ENCODE peak calls at places on chromosomes 5 and 9, in nine cellular contexts. T is HCT116, U is neuronal stem cell, C is endothelial cell of umbilical vein, R is fibroblast of lung, Q is PC-3, D is astrocyte, F is HepG2, S is neural progenitor cell. H is an unnamed sample. For H3K36me3, the result is how much of the 10 kb centered on the place peaks cover.

GRCh38 chr9:74496819-74497749 is at the start of gene RORB:
- DNase-seq in T (no peak), F (no peak), Q (no peak), C (peak), S (peak), U (peak), D (peak), R (peak), H (peak)

GRCh38 chr9:126758916-126759576 is 45.8 kb upstream of the ZBTB43 start:
- DNase-seq in U (no peak), T (no peak), C (no peak), Q (no peak), D (no peak), F (no peak), R (no peak), S (no peak), H (no peak)

GRCh38 chr5:91875133-91875779 is 492.1 kb upstream of the ARRDC3 start:
- DNase-seq in D (no peak), Q (peak), R (no peak), F (no peak), U (no peak), S (peak), T (no peak), C (no peak), H (no peak)

GRCh38 chr5:10675177-10675700 is 85.8 kb downstream of the DAP start:
- DNase-seq in Q (no peak), S (no peak), R (no peak), C (no peak), D (no peak), F (no peak), T (no peak), U (no peak), H (no peak)

GRCh38 chr9:6911901-6912650 is 154.3 kb downstream of the KDM4C start:
- DNase-seq in D (no peak), C (no peak), U (no peak), F (no peak), T (no peak), Q (no peak), S (no peak), R (peak), H (no peak)

GRCh38 chr5:78095119-78095518 is 199.4 kb downstream of the AP3B1 start:
- DNase-seq in T (no peak), U (no peak), Q (no peak), S (no peak), C (no peak), R (no peak), D (no peak), F (no peak), H (no peak)

GRCh38 chr5:142343531-142343930 is 18.7 kb upstream of the SPRY4 start:
- DNase-seq in U (no peak), Q (no peak), R (no peak), F (peak), S (no peak), T (no peak), C (no peak), D (no peak), H (no peak)

GRCh38 chr5:85841653-85842052 is 776.1 kb upstream of the COX7C start:
- DNase-seq in Q (no peak), D (no peak), F (no peak), S (no peak), C (no peak), R (no peak), U (no peak), T (no peak), H (no peak)

GRCh38 chr9:75185585-75186170 is 97.4 kb downstream of the OSTF1 start:
- DNase-seq in R (peak), C (peak), U (peak), F (peak), T (peak), Q (peak), S (peak), D (no peak), H (peak)

GRCh38 chr5:180159756-180160155 is 49.3 kb downstream of the RASGEF1C start:
- DNase-seq in C (no peak), U (no peak), Q (no peak), F (no peak), S (no peak), D (peak), T (no peak), R (peak), H (no peak)

GRCh38 chr9:131837316-131837715 is 97.4 kb upstream of the RAPGEF1 start:
- DNase-seq in Q (peak), U (no peak), S (peak), F (peak), D (no peak), R (no peak), T (no peak), C (no peak), H (peak)

GRCh38 chr5:180786398-180787005 is 16.1 kb downstream of the MGAT1 start:
- DNase-seq in T (no peak), C (peak), R (no peak), Q (no peak), D (no peak), F (no peak), S (no peak), U (no peak), H (peak)

DNA sequence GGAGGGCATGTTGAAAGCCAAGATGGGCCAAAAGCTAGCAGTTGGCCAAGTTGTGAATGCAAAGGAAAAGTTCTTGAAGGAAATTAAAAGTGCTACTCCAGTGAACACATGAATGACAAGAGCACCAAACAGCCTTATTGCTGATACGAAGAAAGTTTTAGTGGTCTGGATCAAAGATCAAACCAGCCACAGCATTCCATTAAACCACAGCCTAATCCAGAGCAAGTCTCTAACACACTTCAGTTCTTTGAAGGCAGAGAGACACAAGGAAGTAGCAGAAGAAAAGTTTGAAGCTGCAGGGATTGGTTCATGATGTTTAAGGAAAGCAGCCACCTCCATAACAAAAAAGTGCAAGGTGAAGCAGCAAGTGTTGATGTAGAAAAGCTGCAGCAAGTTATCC is 71.6 kb downstream of the ERCC6L2 start:
- DNase-seq in Q (no peak), U (no peak), D (peak), F (no peak), C (no peak), T (no peak), S (no peak), R (peak), H (no peak)
- H3K36me3 ChIP-seq in Q (under half), U (half or more), D (under half), F (under half), C (under half), T (under half), S (half or more), R (under half), H (half or more)

DNA sequence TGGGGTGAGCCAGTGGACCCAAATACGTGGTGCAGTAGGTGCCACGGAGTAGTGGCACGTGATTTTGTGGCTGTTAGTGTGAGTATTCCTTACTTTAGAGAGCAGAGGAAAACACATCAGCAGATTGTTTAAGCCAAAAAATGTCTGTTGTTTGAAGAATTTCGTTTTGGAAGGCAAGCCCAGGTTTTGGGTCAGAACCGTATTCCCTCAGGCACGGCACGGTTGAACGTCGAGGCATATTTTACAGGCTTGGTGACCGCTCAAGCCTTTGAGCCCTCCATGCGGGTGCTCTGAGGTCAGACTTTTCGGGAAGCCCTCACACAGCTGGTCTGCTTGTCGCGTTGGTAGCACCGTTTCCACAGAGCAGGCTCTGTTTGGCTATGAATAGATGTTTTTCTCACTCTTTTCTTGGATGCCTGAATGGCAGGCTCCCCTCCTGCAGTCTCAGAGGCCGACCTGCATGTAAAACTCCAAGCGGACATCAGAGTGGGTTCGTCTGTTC is 27.2 kb downstream of the NEK6 start:
- DNase-seq in D (peak), S (no peak), Q (no peak), F (no peak), T (no peak), C (no peak), U (no peak), R (peak), H (no peak)
- H3K27ac ChIP-seq in D (peak), S (no peak), Q (no peak), F (peak), T (no peak), C (peak), U (peak), R (peak), H (peak)

GRCh38 chr9:12776775-12777055 is 1.9 kb downstream of the LURAP1L start:
- DNase-seq in R (peak), Q (no peak), C (no peak), D (peak), S (no peak), T (no peak), U (no peak), F (no peak), H (no peak)
- H3K9ac ChIP-seq in R (peak), Q (peak), C (no peak), D (peak), S (no peak), T (no peak), U (no peak), F (peak), H (no peak)

GRCh38 chr9:120522558-120522957 is 57.4 kb downstream of the CDK5RAP2 start:
- DNase-seq in R (no peak), C (no peak), D (no peak), T (no peak), Q (no peak), U (no peak), F (no peak), S (no peak), H (no peak)
- H3K36me3 ChIP-seq in R (under half), C (under half), D (under half), T (under half), Q (under half), U (half or more), F (under half), S (under half), H (half or more)

GRCh38 chr9:113215142-113215541 is 5.9 kb downstream of the FKBP15 start:
- DNase-seq in T (peak), F (peak), D (peak), Q (peak), R (peak), C (peak), U (no peak), S (no peak), H (no peak)
- H3K27ac ChIP-seq in T (no peak), F (no peak), D (no peak), Q (no peak), R (no peak), C (no peak), U (no peak), S (no peak), H (no peak)

GRCh38 chr5:139575751-139576150 is 14.6 kb downstream of the UBE2D2 start:
- DNase-seq in R (no peak), F (no peak), Q (no peak), D (no peak), T (no peak), U (no peak), C (no peak), S (no peak), H (no peak)
- H3K9ac ChIP-seq in R (no peak), F (no peak), Q (no peak), D (no peak), T (no peak), U (no peak), C (no peak), S (no peak), H (no peak)

GRCh38 chr5:171743786-171744076 is 41.9 kb upstream of the SMIM23 start:
- DNase-seq in D (no peak), S (no peak), Q (no peak), F (no peak), C (no peak), T (no peak), U (no peak), R (no peak), H (no peak)
- H3K36me3 ChIP-seq in D (under half), S (under half), Q (under half), F (under half), C (under half), T (under half), U (under half), R (under half), H (under half)

H was measured in endodermal cell.